ENCODE peak calls at places on chromosome 1, in five cellular contexts. Z is IMR-90, B is HFFc6, F is fibroblast of mammary gland, K is fibroblast of lung. O is an unnamed sample.

GRCh38 chr1:24349891-24350290 is 30.7 kb downstream of the GRHL3 start:
- DNase-seq in Z (peak; percentile 51), B (no peak), F (peak; percentile 28), K (no peak), O (no peak)

GRCh38 chr1:9165396-9165795 is 36.5 kb upstream of the GPR157 start:
- DNase-seq in Z (no peak), B (no peak), F (no peak), K (no peak), O (no peak)

GRCh38 chr1:197771388-197771787 is 3.9 kb downstream of the DENND1B start:
- DNase-seq in Z (no peak), B (no peak), F (no peak), K (no peak), O (no peak)

GRCh38 chr1:239386453-239387303 is at the start of gene CHRM3:
- DNase-seq in Z (no peak), B (peak; percentile 87), F (no peak), K (no peak), O (no peak)

GRCh38 chr1:172533511-172534116 is 664 bp downstream of the SUCO start:
- DNase-seq in Z (peak; percentile 36), B (no peak), F (peak; percentile 31), K (peak; percentile 30), O (peak; percentile 68)

GRCh38 chr1:109438798-109439297 is 12.6 kb upstream of the PSMA5 start:
- DNase-seq in Z (peak; percentile 99), B (peak; percentile 93), F (peak; percentile 99), K (peak; percentile 98), O (no peak)

GRCh38 chr1:107776898-107777663 is 187.9 kb downstream of the VAV3 start:
- DNase-seq in Z (no peak), B (no peak), F (no peak), K (no peak), O (peak; percentile 88)

GRCh38 chr1:200890818-200891773 is 3.6 kb upstream of the INAVA start:
- DNase-seq in Z (peak; percentile 19), B (no peak), F (peak; percentile 32), K (peak; percentile 51), O (no peak)

GRCh38 chr1:174768949-174769348 is 230.8 kb upstream of the CACYBP start:
- DNase-seq in Z (no peak), B (no peak), F (no peak), K (no peak), O (peak; percentile 61)

GRCh38 chr1:13469343-13469742 is 44.5 kb downstream of the LRRC38 start:
- DNase-seq in Z (no peak), B (no peak), F (no peak), K (no peak), O (peak; percentile 65)

GRCh38 chr1:25643962-25644361 is 27.4 kb downstream of the MAN1C1 start:
- DNase-seq in Z (no peak), B (no peak), F (no peak), K (no peak), O (no peak)

GRCh38 chr1:231919269-231919886 is 292.8 kb downstream of the DISC1 start:
- DNase-seq in Z (no peak), B (no peak), F (no peak), K (no peak), O (no peak)

GRCh38 chr1:26584022-26584485 is 54.5 kb downstream of the RPS6KA1 start:
- DNase-seq in Z (no peak), B (no peak), F (peak; percentile 41), K (no peak), O (peak; percentile 37)

GRCh38 chr1:110390692-110391232 is at the start of gene SLC16A4:
- DNase-seq in Z (peak; percentile 81), B (peak; percentile 64), F (peak; percentile 64), K (peak; percentile 60), O (no peak)

GRCh38 chr1:169124459-169124858 is 18.0 kb downstream of the ATP1B1 start:
- DNase-seq in Z (no peak), B (no peak), F (no peak), K (no peak), O (no peak)

GRCh38 chr1:5222626-5223025 is 568.2 kb downstream of the AJAP1 start:
- DNase-seq in Z (no peak), B (no peak), F (no peak), K (no peak), O (peak; percentile 24)

GRCh38 chr1:26471498-26472329 is 526 bp upstream of the HMGN2 start:
- DNase-seq in Z (peak; percentile 65), B (peak; percentile 75), F (peak; percentile 62), K (peak; percentile 77), O (no peak)

GRCh38 chr1:12424150-12424549 is 193.9 kb downstream of the DHRS3 start:
- DNase-seq in Z (peak; percentile 80), B (peak; percentile 66), F (peak; percentile 88), K (peak; percentile 62), O (no peak)

GRCh38 chr1:154849645-154850131 is 20.4 kb downstream of the KCNN3 start:
- DNase-seq in Z (no peak), B (no peak), F (no peak), K (no peak), O (no peak)

GRCh38 chr1:225999912-226000337 is 782 bp upstream of the SDE2 start:
- DNase-seq in Z (peak; percentile 10), B (no peak), F (no peak), K (peak; percentile 53), O (peak; percentile 70)

GRCh38 chr1:168405931-168406330 is 125.3 kb downstream of the TBX19 start:
- DNase-seq in Z (no peak), B (no peak), F (no peak), K (no peak), O (no peak)

GRCh38 chr1:22186316-22186715 is 43.4 kb upstream of the WNT4 start:
- DNase-seq in Z (no peak), B (no peak), F (no peak), K (no peak), O (no peak)

GRCh38 chr1:14745321-14745720 is 146.8 kb downstream of the KAZN start:
- DNase-seq in Z (no peak), B (no peak), F (no peak), K (no peak), O (no peak)

GRCh38 chr1:22398656-22399420 is 52.8 kb upstream of the ZBTB40 start:
- DNase-seq in Z (no peak), B (no peak), F (no peak), K (no peak), O (no peak)

GRCh38 chr1:151653397-151653796 is 41.5 kb downstream of the SNX27 start:
- DNase-seq in Z (peak; percentile 62), B (peak; percentile 52), F (peak; percentile 73), K (peak; percentile 46), O (no peak)

GRCh38 chr1:2236695-2237677 is 8.9 kb downstream of the SKI start:
- DNase-seq in Z (no peak), B (no peak), F (no peak), K (no peak), O (no peak)

GRCh38 chr1:149931212-149931805 is 3.7 kb upstream of the SF3B4 start:
- DNase-seq in Z (peak; percentile 16), B (no peak), F (peak; percentile 32), K (no peak), O (no peak)

GRCh38 chr1:27496604-27497155 is 6.7 kb upstream of the WASF2 start:
- DNase-seq in Z (peak; percentile 51), B (no peak), F (peak; percentile 52), K (no peak), O (no peak)

GRCh38 chr1:76198452-76198851 is 123.9 kb downstream of the ST6GALNAC3 start:
- DNase-seq in Z (no peak), B (no peak), F (no peak), K (peak; percentile 2), O (no peak)

GRCh38 chr1:6440198-6441126 is 15.9 kb downstream of the ESPN start:
- DNase-seq in Z (peak; percentile 22), B (peak; percentile 21), F (peak; percentile 33), K (peak; percentile 26), O (peak; percentile 38)
- TF ChIP-seq CTCF in Z (peak; percentile 24), B (peak; percentile 66), F (no peak), K (no peak), O (peak; percentile 69)

DNA sequence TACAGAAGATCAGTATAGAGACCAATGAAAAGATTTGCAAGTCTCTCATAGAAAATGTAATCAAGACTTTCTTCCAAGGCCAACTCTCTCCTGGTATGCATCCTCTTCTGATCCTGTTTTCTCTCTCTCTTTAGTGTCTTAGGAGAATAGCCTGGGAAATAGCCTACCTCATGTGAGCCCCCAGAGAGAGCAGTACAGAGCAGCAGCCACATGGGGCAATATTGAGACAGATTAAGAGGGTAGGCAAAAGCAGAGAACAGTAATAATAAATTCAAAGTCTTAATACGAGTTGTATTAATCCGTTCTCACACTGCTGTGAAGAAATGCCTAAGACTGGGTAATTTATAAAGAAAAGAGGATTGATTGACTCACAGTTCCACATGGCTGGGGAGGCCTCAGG is 61.4 kb downstream of the RNASEL start:
- DNase-seq in Z (no peak), B (no peak), F (peak; percentile 3), K (no peak), O (no peak)
- TF ChIP-seq CTCF in Z (no peak), B (peak; percentile 10), F (peak; percentile 14), K (no peak), O (peak; percentile 60)

GRCh38 chr1:29707796-29708195 is 471.5 kb downstream of the PTPRU start:
- DNase-seq in Z (no peak), B (no peak), F (no peak), K (no peak), O (no peak)

GRCh38 chr1:29704430-29704829 is 468.1 kb downstream of the PTPRU start:
- DNase-seq in Z (no peak), B (no peak), F (no peak), K (no peak), O (no peak)

GRCh38 chr1:29708818-29709710 is 472.7 kb downstream of the PTPRU start:
- DNase-seq in Z (peak; percentile 81), B (peak; percentile 76), F (peak; percentile 84), K (peak; percentile 60), O (peak; percentile 30)

GRCh38 chr1:29708381-29708780 is 472.1 kb downstream of the PTPRU start:
- DNase-seq in Z (peak; percentile 69), B (no peak), F (peak; percentile 72), K (no peak), O (no peak)

DNA sequence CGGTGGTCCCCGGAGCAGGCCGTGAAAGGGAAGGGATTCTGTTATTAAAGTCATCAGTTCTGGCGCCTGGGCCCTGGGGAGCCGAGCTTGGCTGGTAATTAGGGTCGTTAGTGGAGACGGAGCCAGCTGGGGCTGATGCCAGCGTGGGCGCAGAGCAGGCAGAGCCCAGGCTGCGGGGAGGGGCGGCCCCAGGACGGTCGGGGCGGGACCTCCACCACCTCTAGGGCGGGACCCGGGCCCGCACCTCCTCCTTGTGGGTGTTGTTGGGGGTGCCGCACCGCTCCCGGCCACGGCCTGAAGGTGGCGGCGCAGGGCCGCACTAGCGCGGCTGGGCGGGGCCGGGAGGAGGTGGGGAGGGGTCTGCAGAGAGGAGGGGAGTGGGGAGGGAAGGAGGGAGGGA is 470.6 kb downstream of the PTPRU start:
- DNase-seq in Z (peak; percentile 44), B (no peak), F (peak; percentile 45), K (peak; percentile 51), O (peak; percentile 13)
- TF ChIP-seq CTCF in Z (peak; percentile 70), B (peak; percentile 75), F (peak; percentile 42), K (peak; percentile 37), O (peak; percentile 43)

GRCh38 chr1:183021405-183022201 is 1.6 kb upstream of the LAMC1 start:
- DNase-seq in Z (no peak), B (no peak), F (no peak), K (no peak), O (no peak)

GRCh38 chr1:183023146-183023600 is at the start of gene LAMC1:
- DNase-seq in Z (peak; percentile 80), B (peak; percentile 74), F (peak; percentile 78), K (peak; percentile 84), O (peak; percentile 84)

GRCh38 chr1:183019126-183019740 is 4.0 kb upstream of the LAMC1 start:
- DNase-seq in Z (no peak), B (no peak), F (no peak), K (no peak), O (no peak)

GRCh38 chr1:183022202-183023145 is 746 bp upstream of the LAMC1 start:
- DNase-seq in Z (peak; percentile 98), B (peak; percentile 99), F (peak; percentile 99), K (peak; percentile 99), O (peak; percentile 84)

GRCh38 chr1:183019860-183020259 is 3.4 kb upstream of the LAMC1 start:
- DNase-seq in Z (peak; percentile 63), B (no peak), F (peak; percentile 52), K (peak; percentile 52), O (no peak)
- TF ChIP-seq CTCF in Z (peak; percentile 25), B (peak; percentile 47), F (peak; percentile 38), K (no peak), O (no peak)